ENCODE peak calls at places on chromosome X, in seven cellular contexts. R is A673, O is spleen, P is psoas muscle, Y is WERI-Rb-1, E is right lobe of liver, N is GM23248. U is an unnamed sample. For H3K27me3, the result is how much of the 10 kb centered on the place peaks cover.

GRCh38 chrX:7202206-7202605 is 54.3 kb upstream of the PUDP start:
- DNase-seq in P (no peak), E (no peak), O (no peak), N (no peak), R (no peak), Y (no peak), U (no peak)

GRCh38 chrX:42694260-42694815 is 83.6 kb downstream of the PPP1R2C start:
- DNase-seq in P (no peak), Y (no peak), E (no peak), O (no peak), R (no peak), N (no peak), U (no peak)

GRCh38 chrX:13398073-13398823 is 78.4 kb upstream of the ATXN3L start:
- DNase-seq in Y (no peak), O (no peak), N (peak), R (peak), P (peak), E (no peak), U (peak)

GRCh38 chrX:75365243-75365975 is 91.5 kb downstream of the UPRT start:
- DNase-seq in N (no peak), R (no peak), P (no peak), Y (no peak), O (no peak), E (no peak), U (no peak)

GRCh38 chrX:71178908-71179307 is 34.3 kb downstream of the NLGN3 start:
- DNase-seq in E (peak), Y (peak), R (peak), N (peak), O (no peak), P (peak), U (no peak)

GRCh38 chrX:153371256-153371655 is 29.9 kb downstream of the PNMA6E start:
- DNase-seq in O (no peak), E (no peak), Y (no peak), N (no peak), P (no peak), R (no peak), U (no peak)

GRCh38 chrX:103347682-103348397 is 8.5 kb upstream of the TCEAL9 start:
- DNase-seq in R (no peak), O (no peak), P (no peak), N (no peak), E (no peak), Y (no peak), U (no peak)

GRCh38 chrX:70089575-70090297 is 27.5 kb downstream of the OTUD6A start:
- DNase-seq in N (peak), P (no peak), Y (no peak), O (no peak), R (no peak), E (no peak), U (no peak)

GRCh38 chrX:10239611-10240064 is 82.9 kb downstream of the CLCN4 start:
- DNase-seq in O (no peak), Y (no peak), N (peak), R (no peak), P (peak), E (no peak), U (no peak)

GRCh38 chrX:97039363-97040029 is 155.8 kb downstream of the RPA4 start:
- DNase-seq in Y (no peak), P (peak), N (peak), R (peak), O (no peak), E (peak), U (no peak)

GRCh38 chrX:16101581-16101980 is 21.8 kb upstream of the GRPR start:
- DNase-seq in R (no peak), O (no peak), N (no peak), E (no peak), P (no peak), Y (no peak), U (no peak)

GRCh38 chrX:70132244-70132643 is 1.0 kb upstream of the IGBP1 start:
- DNase-seq in O (no peak), E (no peak), N (peak), R (no peak), Y (no peak), P (no peak), U (no peak)

GRCh38 chrX:69493766-69494165 is 10.4 kb upstream of the NALF2 start:
- DNase-seq in N (no peak), P (no peak), E (no peak), O (no peak), R (no peak), Y (no peak), U (no peak)

GRCh38 chrX:130179579-130180215 is 7.9 kb downstream of the RAB33A start:
- DNase-seq in E (no peak), O (no peak), R (peak), N (peak), P (no peak), Y (no peak), U (no peak)

GRCh38 chrX:119391279-119391678 is 7.9 kb upstream of the SLC25A43 start:
- DNase-seq in E (peak), N (peak), P (no peak), R (peak), Y (peak), O (no peak), U (no peak)

GRCh38 chrX:72142094-72142843 is 10.6 kb upstream of the RTL5 start:
- DNase-seq in N (no peak), E (no peak), O (no peak), R (no peak), P (no peak), Y (peak), U (no peak)

GRCh38 chrX:2552621-2553297 is 52.0 kb upstream of the DHRSX start:
- DNase-seq in Y (no peak), P (no peak), O (no peak), E (no peak), R (peak), N (peak), U (no peak)

GRCh38 chrX:150643271-150643670 is 49.9 kb upstream of the MTMR1 start:
- DNase-seq in O (no peak), Y (no peak), P (no peak), R (no peak), E (no peak), N (peak), U (no peak)

GRCh38 chrX:47093248-47093647 is 15.0 kb downstream of the RGN start:
- DNase-seq in R (peak), Y (peak), E (no peak), P (no peak), O (no peak), N (peak), U (no peak)

GRCh38 chrX:63421411-63421810 is 70.3 kb upstream of the SPIN4 start:
- DNase-seq in E (no peak), Y (no peak), N (no peak), O (no peak), R (no peak), P (no peak), U (no peak)

GRCh38 chrX:123665197-123665596 is 67.7 kb downstream of the THOC2 start:
- DNase-seq in N (peak), P (no peak), R (no peak), O (no peak), E (no peak), Y (no peak), U (no peak)

GRCh38 chrX:97850911-97851310 is 967.2 kb downstream of the RPA4 start:
- DNase-seq in O (no peak), Y (no peak), P (no peak), N (no peak), R (no peak), E (no peak), U (no peak)

GRCh38 chrX:10828640-10829039 is 208.3 kb upstream of the MID1 start:
- DNase-seq in R (no peak), Y (no peak), E (peak), N (no peak), P (no peak), O (no peak), U (no peak)

GRCh38 chrX:45803383-45803921 is 602.8 kb upstream of the DIPK2B start:
- DNase-seq in Y (no peak), E (no peak), N (peak), O (no peak), R (peak), P (no peak), U (no peak)

GRCh38 chrX:39821709-39822095 is 276.1 kb downstream of the BCOR start:
- DNase-seq in N (no peak), E (no peak), P (no peak), Y (no peak), O (no peak), R (no peak), U (no peak)

GRCh38 chrX:14872355-14872754 is 514 bp downstream of the FANCB start:
- DNase-seq in O (no peak), Y (no peak), P (no peak), E (no peak), R (no peak), N (peak), U (no peak)

GRCh38 chrX:73867144-73867543 is 304.1 kb downstream of the CHIC1 start:
- DNase-seq in E (no peak), P (no peak), O (no peak), Y (no peak), R (no peak), N (no peak), U (no peak)

GRCh38 chrX:53659039-53659438 is 27.5 kb downstream of the HUWE1 start:
- DNase-seq in P (no peak), N (no peak), R (no peak), O (no peak), Y (no peak), E (no peak), U (no peak)

GRCh38 chrX:117969337-117969736 is 147.3 kb downstream of the KLHL13 start:
- DNase-seq in P (no peak), E (no peak), Y (no peak), R (no peak), O (no peak), N (no peak), U (no peak)

GRCh38 chrX:95056901-95057300 is 1382.9 kb downstream of the FAM133A start:
- DNase-seq in O (no peak), E (no peak), Y (no peak), N (peak), P (no peak), R (no peak), U (no peak)

GRCh38 chrX:68666580-68666979 is 19.1 kb downstream of the STARD8 start:
- DNase-seq in Y (no peak), E (no peak), R (no peak), O (no peak), P (no peak), N (no peak), U (no peak)

GRCh38 chrX:22742174-22742573 is 257.6 kb upstream of the DDX53 start:
- DNase-seq in N (peak), R (peak), Y (no peak), P (no peak), E (no peak), O (no peak), U (no peak)

GRCh38 chrX:106752101-106752678 is 25.7 kb downstream of the RNF128 start:
- DNase-seq in P (no peak), O (no peak), E (no peak), N (peak), Y (no peak), R (peak), U (no peak)

GRCh38 chrX:53684415-53685192 is 1.9 kb downstream of the HUWE1 start:
- DNase-seq in O (peak), R (peak), Y (no peak), P (no peak), E (no peak), N (peak), U (no peak)

DNA sequence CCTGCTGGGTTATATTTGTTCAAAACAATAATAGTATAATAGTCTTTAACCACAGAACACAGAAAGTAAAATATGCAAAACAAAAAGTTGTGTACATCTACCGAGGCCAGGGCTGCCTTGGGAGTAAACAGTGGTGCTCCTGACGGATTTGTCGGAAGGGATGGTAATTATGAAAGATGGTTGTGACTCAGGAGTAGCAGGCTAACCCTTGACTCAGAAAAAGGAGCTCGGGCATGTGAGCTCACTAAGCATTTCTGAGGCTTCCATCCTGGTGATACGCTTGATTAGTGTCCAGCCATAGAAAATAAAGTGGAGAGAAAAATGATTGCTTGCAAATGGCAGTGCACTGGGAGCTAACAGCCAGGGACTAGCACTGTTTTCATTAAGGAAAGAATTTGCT is 53.2 kb upstream of the SPANXB1 start:
- DNase-seq in O (no peak), R (no peak), E (no peak), P (no peak), N (no peak), Y (no peak), U (no peak)
- H3K27me3 ChIP-seq in O (under half), R (under half), E (under half), P (under half), N (under half), Y (under half), U (under half)

DNA sequence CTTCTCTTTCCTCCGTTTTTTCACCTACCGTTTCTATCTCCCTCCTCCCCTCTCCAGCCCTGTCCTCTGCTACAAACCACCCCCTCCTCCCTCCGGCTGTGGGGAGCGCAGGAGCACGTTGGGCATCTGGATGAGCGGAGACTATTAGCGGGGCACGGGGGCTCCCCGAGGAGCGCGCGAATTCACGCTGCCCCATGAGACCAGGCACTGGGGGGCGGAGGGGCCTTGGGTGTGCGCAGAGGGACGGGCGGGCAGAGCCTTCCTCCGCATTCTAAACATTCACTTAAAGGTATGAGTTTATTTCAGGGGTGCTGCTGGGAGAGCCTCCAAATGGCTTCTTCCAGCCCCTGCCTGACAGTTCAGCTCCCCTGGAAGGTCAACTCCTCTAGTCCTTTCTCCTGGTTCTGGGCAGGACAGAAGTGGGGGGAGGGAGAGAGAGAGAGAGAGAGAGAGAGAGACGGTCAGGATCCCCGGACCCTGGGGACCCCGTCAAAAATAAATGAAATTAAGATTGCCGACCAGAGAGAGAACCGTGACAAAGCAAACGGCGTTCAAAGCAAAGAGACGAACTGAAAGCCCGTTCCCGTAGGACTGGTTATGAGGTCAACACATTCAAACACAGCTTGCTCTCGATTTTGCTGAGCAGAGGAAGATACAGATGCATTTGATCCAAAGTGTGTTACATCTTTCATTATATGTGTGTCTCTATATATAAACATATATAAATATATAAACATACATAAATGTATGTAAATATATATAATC is 5.0 kb downstream of the SHOX start:
- DNase-seq in R (no peak), P (no peak), E (peak), Y (no peak), N (no peak), O (peak), U (no peak)
- H3K27me3 ChIP-seq in R (half or more), P (under half), E (under half), Y (half or more), N (under half), O (half or more), U (half or more)

GRCh38 chrX:139864613-139865012 is 68.2 kb downstream of the ATP11C start:
- DNase-seq in P (no peak), O (no peak), Y (no peak), E (no peak), R (no peak), N (no peak), U (no peak)

DNA sequence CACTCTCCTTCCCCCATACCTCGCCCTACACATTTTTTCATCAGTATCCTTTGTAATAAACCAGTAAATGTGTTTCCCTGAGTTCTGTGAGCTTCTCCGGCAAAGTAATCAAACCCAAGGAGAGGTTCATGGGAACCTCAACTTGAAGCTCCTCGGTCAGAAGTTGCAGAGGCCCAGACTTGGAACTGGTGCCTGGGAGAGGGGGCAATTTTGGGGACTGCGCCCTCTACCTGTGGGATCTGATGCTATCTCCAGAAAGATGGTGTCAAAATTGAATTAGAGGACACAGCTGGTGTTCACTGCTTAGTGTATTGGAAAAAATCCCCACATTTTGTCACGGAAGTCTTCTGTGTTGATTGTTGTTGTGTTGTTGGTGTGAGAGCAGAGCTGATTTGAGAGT is 70.6 kb downstream of the ATP11C start:
- DNase-seq in Y (no peak), R (no peak), E (no peak), O (no peak), P (no peak), N (no peak), U (no peak)
- H3K27me3 ChIP-seq in Y (under half), R (under half), E (under half), O (under half), P (under half), N (under half), U (under half)

GRCh38 chrX:84415155-84415554 is 87.1 kb downstream of the HDX start:
- DNase-seq in O (no peak), R (no peak), Y (no peak), P (no peak), N (no peak), E (no peak), U (no peak)
- H3K27me3 ChIP-seq in O (under half), R (under half), Y (under half), P (under half), N (under half), E (under half), U (under half)

GRCh38 chrX:78316310-78316709 is 11.1 kb downstream of the CYSLTR1 start:
- DNase-seq in N (no peak), E (no peak), O (peak), R (no peak), Y (no peak), P (no peak), U (no peak)

GRCh38 chrX:78327370-78328048 is at the start of gene CYSLTR1:
- DNase-seq in E (no peak), P (no peak), Y (no peak), N (no peak), R (peak), O (no peak), U (no peak)

GRCh38 chrX:78322863-78323262 is 4.5 kb downstream of the CYSLTR1 start:
- DNase-seq in P (no peak), E (no peak), Y (no peak), R (no peak), O (no peak), N (no peak), U (no peak)

GRCh38 chrX:78321809-78322208 is 5.6 kb downstream of the CYSLTR1 start:
- DNase-seq in N (no peak), O (peak), P (peak), Y (no peak), E (peak), R (no peak), U (no peak)
- H3K27me3 ChIP-seq in N (under half), O (under half), P (under half), Y (under half), E (under half), R (under half), U (under half)

U was measured in RWPE2.